ENCODE peak calls at places on chromosome 9, in six cellular contexts. One of them, this sample, is unnamed.

GRCh38 chr9:3585616-3586015 is 59.8 kb upstream of the RFX3 start:
- DNase-seq in IMR-90: no peak
- DNase-seq in mesendoderm: no peak
- DNase-seq in mesenchymal stem cell: no peak
- DNase-seq in H9: no peak
- DNase-seq in H1: no peak
- DNase-seq in this sample: no peak

GRCh38 chr9:38724749-38725148 is 4.8 kb upstream of the FAM240B start:
- DNase-seq in IMR-90: no peak
- DNase-seq in mesendoderm: no peak
- DNase-seq in mesenchymal stem cell: no peak
- DNase-seq in H9: no peak
- DNase-seq in H1: no peak
- DNase-seq in this sample: no peak

GRCh38 chr9:98958271-98958989 is 14.7 kb downstream of the COL15A1 start:
- DNase-seq in IMR-90: peak
- DNase-seq in mesendoderm: no peak
- DNase-seq in mesenchymal stem cell: peak
- DNase-seq in H9: no peak
- DNase-seq in H1: no peak
- DNase-seq in this sample: no peak

GRCh38 chr9:111969622-111970021 is 73.0 kb downstream of the UGCG start:
- DNase-seq in IMR-90: no peak
- DNase-seq in mesendoderm: peak
- DNase-seq in mesenchymal stem cell: no peak
- DNase-seq in H9: no peak
- DNase-seq in H1: no peak
- DNase-seq in this sample: peak

GRCh38 chr9:14283276-14283675 is 30.7 kb downstream of the NFIB start:
- DNase-seq in IMR-90: no peak
- DNase-seq in mesendoderm: no peak
- DNase-seq in mesenchymal stem cell: no peak
- DNase-seq in H9: no peak
- DNase-seq in H1: no peak
- DNase-seq in this sample: no peak

GRCh38 chr9:135618866-135619598 is 20.3 kb downstream of the GLT6D1 start:
- DNase-seq in IMR-90: no peak
- DNase-seq in mesendoderm: no peak
- DNase-seq in mesenchymal stem cell: no peak
- DNase-seq in H9: peak
- DNase-seq in H1: no peak
- DNase-seq in this sample: no peak

GRCh38 chr9:136117291-136118060 is 1.2 kb downstream of the TMEM250 start:
- DNase-seq in IMR-90: no peak
- DNase-seq in mesendoderm: no peak
- DNase-seq in mesenchymal stem cell: no peak
- DNase-seq in H9: peak
- DNase-seq in H1: no peak
- DNase-seq in this sample: no peak

GRCh38 chr9:89436963-89437625 is 60.8 kb downstream of the SEMA4D start:
- DNase-seq in IMR-90: no peak
- DNase-seq in mesendoderm: no peak
- DNase-seq in mesenchymal stem cell: no peak
- DNase-seq in H9: no peak
- DNase-seq in H1: no peak
- DNase-seq in this sample: no peak

GRCh38 chr9:98132806-98133631 is 14.0 kb upstream of the TRIM14 start:
- DNase-seq in IMR-90: no peak
- DNase-seq in mesendoderm: no peak
- DNase-seq in mesenchymal stem cell: no peak
- DNase-seq in H9: no peak
- DNase-seq in H1: no peak
- DNase-seq in this sample: peak

GRCh38 chr9:27572918-27573698 is at the start of gene C9orf72:
- DNase-seq in IMR-90: peak
- DNase-seq in mesendoderm: peak
- DNase-seq in mesenchymal stem cell: peak
- DNase-seq in H9: no peak
- DNase-seq in H1: peak
- DNase-seq in this sample: no peak

GRCh38 chr9:5326893-5327548 is 12.7 kb downstream of the RLN1 start:
- DNase-seq in IMR-90: peak
- DNase-seq in mesendoderm: peak
- DNase-seq in mesenchymal stem cell: peak
- DNase-seq in H9: peak
- DNase-seq in H1: peak
- DNase-seq in this sample: peak

GRCh38 chr9:89879711-89880110 is 274.9 kb downstream of the GADD45G start:
- DNase-seq in IMR-90: no peak
- DNase-seq in mesendoderm: no peak
- DNase-seq in mesenchymal stem cell: no peak
- DNase-seq in H9: peak
- DNase-seq in H1: peak
- DNase-seq in this sample: no peak

GRCh38 chr9:120080781-120081180 is 499.2 kb downstream of the CDK5RAP2 start:
- DNase-seq in IMR-90: no peak
- DNase-seq in mesendoderm: no peak
- DNase-seq in mesenchymal stem cell: no peak
- DNase-seq in H9: no peak
- DNase-seq in H1: no peak
- DNase-seq in this sample: peak

GRCh38 chr9:91809581-91810285 is 140.3 kb downstream of the ROR2 start:
- DNase-seq in IMR-90: peak
- DNase-seq in mesendoderm: no peak
- DNase-seq in mesenchymal stem cell: no peak
- DNase-seq in H9: no peak
- DNase-seq in H1: peak
- DNase-seq in this sample: no peak

GRCh38 chr9:71303351-71303750 is 181.9 kb upstream of the TRPM3 start:
- DNase-seq in IMR-90: peak
- DNase-seq in mesendoderm: no peak
- DNase-seq in mesenchymal stem cell: no peak
- DNase-seq in H9: no peak
- DNase-seq in H1: no peak
- DNase-seq in this sample: no peak

GRCh38 chr9:2015581-2016410 is 649 bp downstream of the SMARCA2 start:
- DNase-seq in IMR-90: peak
- DNase-seq in mesendoderm: peak
- DNase-seq in mesenchymal stem cell: peak
- DNase-seq in H9: peak
- DNase-seq in H1: peak
- DNase-seq in this sample: peak

GRCh38 chr9:15306068-15306756 is 804 bp downstream of the TTC39B start:
- DNase-seq in IMR-90: peak
- DNase-seq in mesendoderm: peak
- DNase-seq in mesenchymal stem cell: peak
- DNase-seq in H9: peak
- DNase-seq in H1: peak
- DNase-seq in this sample: peak

GRCh38 chr9:119905706-119906105 is 536.5 kb upstream of the BRINP1 start:
- DNase-seq in IMR-90: no peak
- DNase-seq in mesendoderm: peak
- DNase-seq in mesenchymal stem cell: no peak
- DNase-seq in H9: no peak
- DNase-seq in H1: no peak
- DNase-seq in this sample: no peak

GRCh38 chr9:109903515-109904138 is 123.6 kb downstream of the PALM2AKAP2 start:
- DNase-seq in IMR-90: peak
- DNase-seq in mesendoderm: peak
- DNase-seq in mesenchymal stem cell: peak
- DNase-seq in H9: peak
- DNase-seq in H1: peak
- DNase-seq in this sample: peak

GRCh38 chr9:133621868-133622267 is 12.7 kb upstream of the FAM163B start:
- DNase-seq in IMR-90: no peak
- DNase-seq in mesendoderm: no peak
- DNase-seq in mesenchymal stem cell: no peak
- DNase-seq in H9: no peak
- DNase-seq in H1: no peak
- DNase-seq in this sample: no peak

GRCh38 chr9:134996591-134997530 is 79.1 kb upstream of the FCN1 start:
- DNase-seq in IMR-90: no peak
- DNase-seq in mesendoderm: no peak
- DNase-seq in mesenchymal stem cell: no peak
- DNase-seq in H9: no peak
- DNase-seq in H1: no peak
- DNase-seq in this sample: no peak

GRCh38 chr9:107144475-107144874 is 138.6 kb upstream of the RAD23B start:
- DNase-seq in IMR-90: no peak
- DNase-seq in mesendoderm: no peak
- DNase-seq in mesenchymal stem cell: no peak
- DNase-seq in H9: no peak
- DNase-seq in H1: no peak
- DNase-seq in this sample: no peak

GRCh38 chr9:15430920-15431844 is 8.5 kb downstream of the SNAPC3 start:
- DNase-seq in IMR-90: no peak
- DNase-seq in mesendoderm: peak
- DNase-seq in mesenchymal stem cell: peak
- DNase-seq in H9: no peak
- DNase-seq in H1: no peak
- DNase-seq in this sample: no peak

DNA sequence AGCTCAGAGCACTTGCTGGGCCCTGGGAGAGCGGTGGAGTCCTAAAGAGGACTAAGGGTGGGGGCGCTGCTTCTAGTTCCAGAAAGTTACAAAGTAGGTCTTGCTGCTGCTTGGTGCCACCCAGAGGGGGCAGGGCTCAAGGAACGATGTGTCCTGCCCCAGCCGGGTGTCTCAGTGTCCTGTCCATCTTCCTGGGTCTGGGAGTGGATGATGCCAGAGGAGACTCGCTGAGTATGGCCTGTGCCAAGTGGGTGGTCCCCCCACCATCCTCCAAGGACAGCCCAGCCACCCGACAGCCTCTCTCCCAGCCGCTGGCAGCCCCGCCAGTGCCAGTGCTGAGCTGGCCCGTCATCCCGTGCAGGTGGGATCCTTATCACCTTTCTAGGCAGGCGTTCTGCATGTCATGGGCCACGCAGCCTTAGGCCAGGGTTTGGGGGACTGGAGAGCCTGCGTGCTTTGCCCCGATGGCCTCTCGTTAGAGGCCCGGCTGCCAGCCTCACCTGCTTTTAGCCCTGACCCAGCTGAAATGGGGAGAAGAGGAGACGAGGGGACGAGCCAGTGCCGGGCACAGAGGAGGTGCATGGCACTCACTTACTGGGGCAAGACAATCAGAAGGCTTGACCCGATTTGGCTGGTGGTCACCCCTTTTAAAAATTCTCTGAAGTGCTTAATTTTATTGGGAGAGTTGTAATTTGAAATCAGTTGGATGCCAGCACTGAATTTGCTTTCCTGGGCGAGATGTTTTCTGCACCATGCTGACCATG is 5.6 kb downstream of the WNK2 start:
- DNase-seq in IMR-90: no peak
- DNase-seq in mesendoderm: no peak
- DNase-seq in mesenchymal stem cell: no peak
- DNase-seq in H9: no peak
- DNase-seq in H1: no peak
- DNase-seq in this sample: no peak
- H2BK15ac ChIP-seq in IMR-90: no peak
- H2BK15ac ChIP-seq in mesendoderm: no peak
- H2BK15ac ChIP-seq in mesenchymal stem cell: no peak
- H2BK15ac ChIP-seq in H9: no peak
- H2BK15ac ChIP-seq in H1: no peak
- H2BK15ac ChIP-seq in this sample: no peak

DNA sequence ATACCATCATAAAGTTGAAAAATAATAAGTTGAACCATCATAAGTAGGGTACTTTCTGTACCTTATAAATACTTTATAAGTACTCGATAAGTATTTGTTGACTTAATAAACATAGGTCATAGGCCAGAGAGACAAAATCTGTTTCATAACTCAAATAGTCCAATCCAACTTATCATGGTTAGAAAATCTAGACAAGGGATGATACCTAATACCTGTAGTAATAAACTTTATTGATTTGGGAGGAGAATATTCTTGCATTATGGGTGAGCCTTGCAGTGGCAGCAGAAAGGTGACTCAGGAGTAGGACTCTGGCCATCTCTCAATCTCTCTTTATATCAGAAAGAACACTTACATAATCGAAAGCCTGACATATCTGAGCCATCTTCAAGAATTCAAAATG is 466.8 kb upstream of the GRIN3A start:
- DNase-seq in IMR-90: no peak
- DNase-seq in mesendoderm: no peak
- DNase-seq in mesenchymal stem cell: no peak
- DNase-seq in H9: no peak
- DNase-seq in H1: no peak
- DNase-seq in this sample: no peak
- H2BK15ac ChIP-seq in IMR-90: no peak
- H2BK15ac ChIP-seq in mesendoderm: no peak
- H2BK15ac ChIP-seq in mesenchymal stem cell: no peak
- H2BK15ac ChIP-seq in H9: no peak
- H2BK15ac ChIP-seq in H1: no peak
- H2BK15ac ChIP-seq in this sample: no peak

DNA sequence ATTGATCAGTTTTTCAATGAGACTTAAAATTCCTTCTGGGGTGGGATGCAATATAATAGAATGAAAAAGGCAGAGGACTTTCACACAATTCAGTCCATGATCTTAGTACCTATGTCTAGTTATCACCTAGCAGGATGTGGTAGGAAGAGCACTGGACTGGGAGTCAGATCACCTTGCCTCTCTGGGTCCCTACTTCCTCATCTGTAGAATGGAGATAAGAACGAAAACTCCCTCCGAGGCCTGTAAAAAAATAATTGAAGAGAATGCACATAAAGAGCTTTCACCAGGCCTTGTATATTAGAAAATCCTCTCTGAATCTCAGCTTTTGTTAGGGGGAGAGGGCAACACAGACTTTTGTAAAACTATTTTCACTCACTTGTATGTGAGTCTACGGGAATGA is 681 bp upstream of the TMEFF1 start:
- DNase-seq in IMR-90: no peak
- DNase-seq in mesendoderm: no peak
- DNase-seq in mesenchymal stem cell: no peak
- DNase-seq in H9: no peak
- DNase-seq in H1: no peak
- DNase-seq in this sample: no peak
- H2BK15ac ChIP-seq in IMR-90: no peak
- H2BK15ac ChIP-seq in mesendoderm: no peak
- H2BK15ac ChIP-seq in mesenchymal stem cell: no peak
- H2BK15ac ChIP-seq in H9: no peak
- H2BK15ac ChIP-seq in H1: peak
- H2BK15ac ChIP-seq in this sample: no peak

GRCh38 chr9:108434036-108434435 is 421.8 kb downstream of the ACTL7B start:
- DNase-seq in IMR-90: no peak
- DNase-seq in mesendoderm: no peak
- DNase-seq in mesenchymal stem cell: no peak
- DNase-seq in H9: no peak
- DNase-seq in H1: no peak
- DNase-seq in this sample: no peak
- H2BK15ac ChIP-seq in IMR-90: peak
- H2BK15ac ChIP-seq in mesendoderm: no peak
- H2BK15ac ChIP-seq in mesenchymal stem cell: no peak
- H2BK15ac ChIP-seq in H9: no peak
- H2BK15ac ChIP-seq in H1: no peak
- H2BK15ac ChIP-seq in this sample: no peak

DNA sequence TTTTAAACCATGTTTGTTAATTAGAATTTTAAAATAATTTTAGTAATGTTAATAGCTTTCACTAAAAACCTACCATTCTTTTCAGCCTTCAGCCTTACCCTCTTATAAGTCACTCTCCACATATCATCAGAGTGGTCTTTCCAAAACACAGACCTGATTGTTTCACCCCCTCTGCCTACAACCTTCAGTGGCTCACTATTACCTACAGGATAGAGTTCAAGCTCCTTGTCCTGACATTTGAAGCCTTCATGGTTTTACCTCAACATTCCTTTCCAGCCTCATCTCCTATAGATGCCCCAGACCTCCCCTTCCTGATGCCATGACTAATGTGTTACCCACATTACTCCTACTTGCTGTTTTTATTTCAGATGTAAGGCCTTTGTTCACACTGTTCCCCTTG is 27.8 kb upstream of the STRBP start:
- DNase-seq in IMR-90: no peak
- DNase-seq in mesendoderm: no peak
- DNase-seq in mesenchymal stem cell: no peak
- DNase-seq in H9: no peak
- DNase-seq in H1: no peak
- DNase-seq in this sample: no peak
- H2BK15ac ChIP-seq in IMR-90: no peak
- H2BK15ac ChIP-seq in mesendoderm: no peak
- H2BK15ac ChIP-seq in mesenchymal stem cell: no peak
- H2BK15ac ChIP-seq in H9: no peak
- H2BK15ac ChIP-seq in H1: no peak
- H2BK15ac ChIP-seq in this sample: no peak

This sample was measured in neuronal stem cell.